ENCODE peak calls at places on chromosome 9, in seven cellular contexts. V is tibial artery; M is AG04449; N is K562; C is activated naive CD4-positive, alpha-beta T cell treated with anti-CD3 and anti-CD28 coated beads for 36 hours; R is occipital lobe; E is heart right ventricle. Q is an unnamed sample.

GRCh38 chr9:16828335-16829281 is 41.9 kb downstream of the BNC2 start:
- DNase-seq in V (peak), M (no peak), N (no peak), C (no peak), R (no peak), E (peak), Q (peak)

GRCh38 chr9:117926031-117926655 is 221.9 kb downstream of the TLR4 start:
- DNase-seq in V (no peak), M (no peak), N (no peak), C (no peak), R (no peak), E (no peak), Q (no peak)

GRCh38 chr9:106583751-106584150 is 279.2 kb upstream of the ZNF462 start:
- DNase-seq in V (no peak), M (no peak), N (no peak), C (no peak), R (no peak), E (no peak), Q (no peak)

GRCh38 chr9:135290086-135290485 is 189.5 kb upstream of the PPP1R26 start:
- DNase-seq in V (no peak), M (no peak), N (no peak), C (no peak), R (no peak), E (peak), Q (no peak)

GRCh38 chr9:96408409-96409280 is 9.5 kb downstream of the ZNF367 start:
- DNase-seq in V (no peak), M (no peak), N (no peak), C (no peak), R (no peak), E (no peak), Q (no peak)

GRCh38 chr9:103522409-103522808 is 527.3 kb downstream of the CYLC2 start:
- DNase-seq in V (no peak), M (no peak), N (no peak), C (no peak), R (no peak), E (no peak), Q (no peak)

GRCh38 chr9:97710356-97711222 is 13.4 kb upstream of the XPA start:
- DNase-seq in V (peak), M (no peak), N (peak), C (peak), R (peak), E (peak), Q (peak)

GRCh38 chr9:27520986-27521385 is 3.1 kb upstream of the IFNK start:
- DNase-seq in V (no peak), M (no peak), N (no peak), C (no peak), R (no peak), E (no peak), Q (no peak)

GRCh38 chr9:16960084-16960483 is 89.6 kb upstream of the BNC2 start:
- DNase-seq in V (no peak), M (no peak), N (no peak), C (no peak), R (no peak), E (no peak), Q (no peak)

GRCh38 chr9:22342489-22343217 is 104.0 kb upstream of the DMRTA1 start:
- DNase-seq in V (peak), M (no peak), N (no peak), C (no peak), R (no peak), E (no peak), Q (no peak)

GRCh38 chr9:125663127-125663526 is 43.9 kb downstream of the MAPKAP1 start:
- DNase-seq in V (no peak), M (no peak), N (no peak), C (no peak), R (no peak), E (no peak), Q (no peak)

Q was measured in Ammon's horn.